ENCODE peak calls at places on chromosomes 16 and 17, in four cellular contexts. S is A549, Q is prostate gland, L is ovary. H is an unnamed sample.

GRCh38 chr16:31354394-31355291 is at the start of gene ITGAX:
- DNase-seq in S (peak; percentile 35), L (no peak), Q (no peak), H (peak; percentile 56)

GRCh38 chr17:49497147-49498036 is 2.3 kb downstream of the NGFR start:
- DNase-seq in L (no peak), S (peak; percentile 48), Q (peak; percentile 60), H (peak; percentile 76)

GRCh38 chr16:57297856-57298255 is 13.4 kb upstream of the PLLP start:
- DNase-seq in Q (no peak), L (no peak), S (no peak), H (no peak)

GRCh38 chr17:17675925-17676534 is 5.2 kb upstream of the RAI1 start:
- DNase-seq in Q (no peak), L (no peak), S (no peak), H (no peak)

GRCh38 chr17:67080804-67081203 is 36.5 kb downstream of the CACNG1 start:
- DNase-seq in S (no peak), Q (no peak), L (no peak), H (no peak)

GRCh38 chr16:64920211-64920610 is 201.7 kb downstream of the CDH11 start:
- DNase-seq in Q (no peak), S (no peak), L (no peak), H (no peak)

GRCh38 chr16:21645261-21645721 is 7.1 kb downstream of the IGSF6 start:
- DNase-seq in Q (no peak), L (no peak), S (no peak), H (no peak)

GRCh38 chr17:512926-513325 is 160.3 kb upstream of the RPH3AL start:
- DNase-seq in S (no peak), L (no peak), Q (no peak), H (no peak)

GRCh38 chr16:20349615-20350014 is 2.9 kb downstream of the UMOD start:
- DNase-seq in L (no peak), Q (no peak), S (no peak), H (no peak)

GRCh38 chr16:17313085-17313611 is 157.6 kb downstream of the XYLT1 start:
- DNase-seq in S (no peak), Q (peak; percentile 73), L (peak; percentile 69), H (peak; percentile 47)

GRCh38 chr17:17258011-17258410 is 21.0 kb upstream of the FLCN start:
- DNase-seq in Q (no peak), L (no peak), S (no peak), H (no peak)

GRCh38 chr17:876272-876671 is 94.1 kb downstream of the MRM3 start:
- DNase-seq in L (no peak), Q (no peak), S (no peak), H (no peak)

GRCh38 chr17:35189291-35189690 is 4.9 kb downstream of the SLC35G3 start:
- DNase-seq in L (no peak), S (no peak), Q (no peak), H (no peak)

GRCh38 chr17:67800495-67800928 is 24.8 kb upstream of the BPTF start:
- DNase-seq in S (peak; percentile 80), L (peak; percentile 27), Q (peak; percentile 57), H (peak; percentile 79)

GRCh38 chr17:41510251-41511065 is 5.0 kb upstream of the KRT13 start:
- DNase-seq in L (no peak), S (no peak), Q (no peak), H (no peak)

GRCh38 chr17:59331929-59332889 is 754 bp downstream of the YPEL2 start:
- DNase-seq in S (no peak), Q (peak; percentile 23), L (peak; percentile 67), H (peak; percentile 64)

GRCh38 chr17:8120520-8121443 is 2.5 kb upstream of the ALOXE3 start:
- DNase-seq in L (peak; percentile 74), Q (peak; percentile 43), S (peak; percentile 78), H (no peak)

GRCh38 chr17:8117980-8118768 is at the start of gene ALOXE3:
- DNase-seq in L (peak; percentile 56), Q (peak; percentile 67), S (peak; percentile 86), H (no peak)

GRCh38 chr17:8121531-8122390 is 2.1 kb downstream of the HES7 start:
- DNase-seq in L (peak; percentile 77), Q (peak; percentile 24), S (peak; percentile 78), H (no peak)

GRCh38 chr17:8118769-8119574 is 658 bp upstream of the ALOXE3 start:
- DNase-seq in L (peak; percentile 89), Q (peak; percentile 87), S (peak; percentile 90), H (peak; percentile 88)

DNA sequence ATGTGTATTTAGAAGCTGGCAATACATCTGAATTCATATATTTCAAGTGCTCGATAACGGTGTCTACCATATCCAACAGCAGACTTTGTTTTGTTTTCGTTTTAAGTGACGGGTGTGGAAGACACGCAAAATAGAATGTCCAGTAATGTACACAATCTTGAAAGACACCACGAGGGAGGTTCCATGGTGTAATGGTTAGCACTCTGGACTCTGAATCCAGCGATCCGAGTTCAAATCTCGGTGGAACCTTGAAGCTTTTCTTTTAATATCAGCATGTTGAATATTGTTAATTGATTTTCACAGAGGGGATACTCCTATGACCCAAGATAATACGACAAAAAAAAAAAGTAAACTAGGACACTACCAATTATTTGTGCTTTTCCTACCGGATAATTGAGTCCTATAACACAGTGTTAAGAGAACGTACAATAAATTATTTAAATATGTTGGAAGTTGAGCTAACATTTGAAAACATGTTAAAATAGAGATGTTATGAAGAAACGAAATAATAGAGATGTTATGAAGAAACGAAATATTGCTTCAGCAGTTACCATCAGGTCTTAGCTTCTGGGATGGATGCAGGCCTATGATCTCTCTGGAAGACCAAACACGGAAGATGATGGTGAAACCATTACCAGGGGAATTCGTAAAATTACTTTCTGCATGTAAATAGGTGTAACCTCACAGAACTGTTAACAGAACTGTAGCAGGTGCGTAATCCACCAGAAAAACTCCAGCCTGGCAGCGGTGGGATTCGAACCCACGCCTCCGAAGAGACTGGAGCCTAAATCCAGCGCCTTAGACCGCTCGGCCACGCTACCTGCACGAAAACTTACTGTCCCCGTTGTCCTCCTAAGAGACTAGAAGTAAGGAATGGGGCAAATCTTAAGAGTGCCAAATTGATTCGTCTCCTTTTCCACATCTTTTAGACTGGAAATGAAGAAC is 1.5 kb upstream of the ALOXE3 start:
- DNase-seq in Q (peak; percentile 72), L (peak; percentile 85), S (peak; percentile 89), H (peak; percentile 86)
- H3K4me1 ChIP-seq in Q (peaks cover 10% of the 10 kb centered on the region), L (peaks cover 14% of the 10 kb centered on the region), S (peaks cover 21% of the 10 kb centered on the region), H (no peaks in the 10 kb centered on the region)

DNA sequence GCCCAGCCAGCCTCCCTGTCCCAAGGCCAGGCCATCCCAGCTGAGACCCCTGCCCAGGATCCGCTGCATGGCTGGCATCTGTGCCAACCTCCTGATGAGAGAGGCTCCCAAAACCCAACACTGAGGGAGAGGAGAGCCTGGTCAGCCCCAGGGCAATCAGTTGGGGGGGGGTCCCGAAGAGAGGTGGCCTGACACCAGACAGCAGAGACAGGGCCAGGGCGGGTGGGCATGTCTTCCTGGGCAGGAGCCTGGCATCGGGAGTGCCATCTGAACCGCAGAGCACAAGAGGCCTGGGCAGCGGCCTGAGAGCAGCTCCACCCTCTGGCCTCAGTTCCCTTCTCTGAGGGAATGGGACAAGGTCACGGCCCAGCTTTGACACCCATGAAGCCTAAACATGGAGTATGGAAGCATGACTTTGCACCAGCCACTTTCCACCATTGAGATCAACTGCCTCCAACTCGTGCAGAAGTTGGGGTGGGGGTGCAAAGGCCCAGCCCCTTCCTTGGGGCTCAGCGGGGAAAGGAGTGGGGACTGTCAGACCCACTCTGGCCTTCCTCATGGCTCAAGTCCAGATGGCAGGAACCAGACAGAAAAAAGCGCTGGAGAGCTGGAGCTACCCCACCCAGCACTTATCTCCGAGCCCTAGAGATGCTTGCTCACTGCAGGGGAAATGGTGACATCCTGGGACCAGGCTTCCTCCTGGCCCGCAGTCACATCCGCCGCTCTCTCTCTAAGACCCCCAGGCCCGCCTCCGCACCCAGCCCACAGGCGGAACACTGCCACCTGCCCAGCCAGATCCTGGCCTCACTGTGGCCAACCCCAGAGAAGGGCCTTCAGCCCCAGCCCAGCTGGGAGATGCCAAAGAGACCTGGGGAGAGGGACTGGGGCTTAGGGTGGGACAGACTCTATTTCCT is 9.7 kb downstream of the RHBDF2 start:
- DNase-seq in L (no peak), Q (no peak), S (no peak), H (no peak)
- H3K27ac ChIP-seq in L (no peak overlapping the region), Q (no peak overlapping the region), S (no peak overlapping the region), H (no peak overlapping the region)

GRCh38 chr16:79821911-79822310 is 221.4 kb upstream of the MAF start:
- DNase-seq in S (no peak), L (no peak), Q (no peak), H (no peak)

GRCh38 chr16:79825002-79825401 is 224.5 kb upstream of the MAF start:
- DNase-seq in S (no peak), Q (no peak), L (no peak), H (no peak)

GRCh38 chr16:79826732-79827514 is 226.4 kb upstream of the MAF start:
- DNase-seq in S (no peak), L (no peak), Q (no peak), H (no peak)

GRCh38 chr16:79823644-79824043 is 223.1 kb upstream of the MAF start:
- DNase-seq in Q (no peak), S (no peak), L (no peak), H (no peak)
- H3K4me1 ChIP-seq in Q (no peaks in the 10 kb centered on the region), S (no peaks in the 10 kb centered on the region), L (no peaks in the 10 kb centered on the region), H (no peaks in the 10 kb centered on the region)

GRCh38 chr16:72493681-72494415 is 321.9 kb upstream of the PMFBP1 start:
- DNase-seq in L (no peak), S (no peak), Q (no peak), H (no peak)
- H3K27ac ChIP-seq in L (no peak overlapping the region), S (no peak overlapping the region), Q (no peak overlapping the region), H (peak overlapping the region; percentile 6)